ENCODE peak calls at places on chromosomes 11 and 22, in nine cellular contexts. X, J, V, O, F, L, K, I and R are unnamed samples.

GRCh38 chr11:58629857-58630256 is 7.4 kb downstream of the CNTF start:
- DNase-seq in J (no peak), K (peak; percentile 82), L (peak; percentile 30), V (no peak), F (no peak), O (peak; percentile 39), I (peak; percentile 12), X (no peak), R (no peak)

GRCh38 chr22:38973289-38974169 is 8.6 kb upstream of the APOBEC3B start:
- DNase-seq in X (peak; percentile 14), J (peak; percentile 62), V (no peak), F (no peak), O (no peak), L (peak; percentile 49), I (peak; percentile 71), K (peak; percentile 6), R (no peak)

GRCh38 chr11:103327721-103328120 is 218.5 kb downstream of the DYNC2H1 start:
- DNase-seq in J (no peak), X (no peak), K (no peak), F (no peak), O (no peak), I (no peak), L (no peak), V (no peak), R (no peak)

GRCh38 chr11:33377852-33378385 is 120.7 kb downstream of the HIPK3 start:
- DNase-seq in K (no peak), L (no peak), F (no peak), V (no peak), J (no peak), O (no peak), X (no peak), I (no peak), R (no peak)

GRCh38 chr11:40241524-40242037 is 1217.9 kb downstream of the LRRC4C start:
- DNase-seq in I (no peak), F (no peak), O (no peak), J (peak; percentile 1), V (no peak), L (no peak), X (no peak), K (no peak), R (no peak)

GRCh38 chr22:20429254-20430100 is 8.1 kb downstream of the SCARF2 start:
- DNase-seq in F (peak; percentile 86), J (peak; percentile 88), L (peak; percentile 75), X (no peak), V (peak; percentile 64), I (peak; percentile 86), K (peak; percentile 46), O (no peak), R (peak; percentile 76)

GRCh38 chr22:39129746-39130145 is 22.7 kb downstream of the CBX7 start:
- DNase-seq in L (no peak), J (no peak), F (no peak), O (no peak), K (no peak), I (no peak), X (no peak), V (no peak), R (no peak)

GRCh38 chr11:108319541-108320145 is 96.8 kb downstream of the ATM start:
- DNase-seq in O (no peak), L (no peak), V (no peak), X (no peak), I (no peak), F (no peak), K (no peak), J (no peak), R (no peak)

GRCh38 chr11:46675288-46675851 is 25.0 kb downstream of the ARHGAP1 start:
- DNase-seq in K (no peak), J (no peak), I (no peak), L (no peak), X (no peak), F (no peak), V (no peak), O (peak; percentile 63), R (no peak)

GRCh38 chr11:131674051-131674755 is 303.8 kb downstream of the NTM start:
- DNase-seq in L (peak; percentile 12), K (peak; percentile 17), O (peak; percentile 42), V (no peak), I (peak; percentile 62), X (peak; percentile 39), F (no peak), J (peak; percentile 62), R (peak; percentile 36)

GRCh38 chr11:65857500-65858353 is at the start of gene CFL1:
- DNase-seq in F (peak; percentile 100), X (peak; percentile 90), O (peak; percentile 94), V (peak; percentile 95), K (peak; percentile 96), I (peak; percentile 99), J (peak; percentile 82), L (peak; percentile 98), R (peak; percentile 72)

GRCh38 chr11:20113147-20113435 is 47.2 kb downstream of the DBX1 start:
- DNase-seq in I (no peak), X (peak; percentile 60), O (no peak), K (no peak), J (no peak), L (no peak), V (no peak), F (no peak), R (no peak)

GRCh38 chr11:115759622-115760527 is 255.7 kb upstream of the CADM1 start:
- DNase-seq in I (no peak), X (no peak), L (no peak), V (no peak), F (peak; percentile 67), O (no peak), K (no peak), J (no peak), R (no peak)

GRCh38 chr22:48431014-48431413 is 1396.7 kb downstream of the BRD1 start:
- DNase-seq in I (no peak), F (no peak), V (no peak), L (no peak), K (no peak), X (no peak), O (no peak), J (no peak), R (no peak)

GRCh38 chr11:112564228-112564955 is 303.7 kb upstream of the PLET1 start:
- DNase-seq in O (peak; percentile 4), V (no peak), K (no peak), I (no peak), J (no peak), L (no peak), X (no peak), F (no peak), R (no peak)

GRCh38 chr11:12386309-12386708 is 8.9 kb downstream of the PARVA start:
- DNase-seq in I (no peak), J (no peak), K (no peak), V (no peak), L (no peak), X (no peak), F (no peak), O (no peak), R (no peak)

GRCh38 chr11:7592706-7593105 is 78.9 kb downstream of the PPFIBP2 start:
- DNase-seq in J (no peak), L (no peak), X (no peak), O (peak; percentile 82), V (no peak), F (no peak), I (no peak), K (no peak), R (no peak)

GRCh38 chr11:74017631-74018030 is 8.7 kb upstream of the UCP3 start:
- DNase-seq in X (no peak), L (no peak), I (no peak), J (no peak), K (no peak), V (no peak), O (no peak), F (no peak), R (no peak)

GRCh38 chr22:20750461-20751184 is 23.3 kb upstream of the SERPIND1 start:
- DNase-seq in K (peak; percentile 1), I (peak; percentile 58), O (peak; percentile 32), X (peak; percentile 69), J (peak; percentile 47), L (no peak), V (no peak), F (peak; percentile 73), R (peak; percentile 52)

GRCh38 chr11:71336176-71336995 is 84.0 kb upstream of the SHANK2 start:
- DNase-seq in J (no peak), O (no peak), K (no peak), I (no peak), V (no peak), F (peak; percentile 10), X (no peak), L (no peak), R (no peak)

GRCh38 chr11:10490398-10491232 is 35.6 kb downstream of the AMPD3 start:
- DNase-seq in I (no peak), F (peak; percentile 94), L (no peak), V (no peak), O (peak; percentile 83), K (no peak), X (peak; percentile 96), J (no peak), R (no peak)

GRCh38 chr11:1567721-1568100 is 4.4 kb downstream of the DUSP8 start:
- DNase-seq in I (no peak), J (no peak), O (no peak), L (no peak), X (no peak), F (no peak), V (no peak), K (no peak), R (no peak)

GRCh38 chr22:48320671-48321515 is 1506.8 kb downstream of the BRD1 start:
- DNase-seq in X (no peak), O (no peak), V (no peak), J (no peak), K (no peak), I (no peak), F (peak; percentile 65), L (no peak), R (no peak)

GRCh38 chr11:13215157-13215556 is 62.4 kb upstream of the BMAL1 start:
- DNase-seq in I (no peak), J (no peak), O (no peak), K (no peak), L (no peak), V (no peak), F (no peak), X (peak; percentile 88), R (no peak)